ENCODE peak calls at places on chromosomes 6 and 20, in four cellular contexts. J, C, Z and R are unnamed samples.

GRCh38 chr6:168699631-168700315 is 258.8 kb downstream of the SMOC2 start:
- DNase-seq in C (no peak), Z (no peak), J (no peak), R (no peak)

GRCh38 chr20:3238616-3239025 is 369 bp downstream of the SLC4A11 start:
- DNase-seq in J (no peak), C (no peak), Z (no peak), R (no peak)

GRCh38 chr20:3248167-3248992 is 9.4 kb upstream of the SLC4A11 start:
- DNase-seq in C (peak; percentile 35), J (no peak), Z (no peak), R (no peak)

GRCh38 chr6:44487611-44488010 is 100.1 kb downstream of the CDC5L start:
- DNase-seq in Z (no peak), J (no peak), C (no peak), R (no peak)

GRCh38 chr6:122798099-122798641 is 9.1 kb downstream of the SMPDL3A start:
- DNase-seq in J (peak; percentile 83), Z (peak; percentile 92), C (no peak), R (no peak)

GRCh38 chr20:31605902-31606677 is 1.0 kb downstream of the ID1 start:
- DNase-seq in Z (peak; percentile 47), J (no peak), C (peak; percentile 43), R (no peak)

GRCh38 chr20:44601801-44602204 is 19.4 kb downstream of the PKIG start:
- DNase-seq in C (no peak), Z (no peak), J (no peak), R (no peak)

GRCh38 chr6:105651969-105652368 is 249.1 kb upstream of the PREP start:
- DNase-seq in C (no peak), J (no peak), Z (no peak), R (no peak)

GRCh38 chr6:75757295-75757694 is 8.3 kb downstream of the MYO6 start:
- DNase-seq in C (no peak), Z (no peak), J (no peak), R (no peak)

GRCh38 chr6:12296255-12296573 is 6.1 kb downstream of the EDN1 start:
- DNase-seq in J (no peak), Z (peak; percentile 73), C (no peak), R (no peak)

GRCh38 chr20:17665756-17666155 is 16.3 kb downstream of the RRBP1 start:
- DNase-seq in J (no peak), Z (no peak), C (no peak), R (no peak)

GRCh38 chr6:144797881-144798589 is 512.9 kb downstream of the UTRN start:
- DNase-seq in J (peak; percentile 77), Z (no peak), C (no peak), R (no peak)

GRCh38 chr20:19783966-19784401 is 25.9 kb downstream of the RIN2 start:
- DNase-seq in Z (peak; percentile 49), C (no peak), J (no peak), R (no peak)

GRCh38 chr6:121794630-121795029 is 359.2 kb downstream of the GJA1 start:
- DNase-seq in J (peak; percentile 60), Z (no peak), C (no peak), R (no peak)

GRCh38 chr6:1136415-1136774 is 175.5 kb upstream of the FOXQ1 start:
- DNase-seq in J (no peak), Z (no peak), C (no peak), R (no peak)

GRCh38 chr6:159797554-159797953 is 2.5 kb upstream of the PNLDC1 start:
- DNase-seq in Z (no peak), J (no peak), C (no peak), R (no peak)

GRCh38 chr6:35139924-35140524 is 1.1 kb downstream of the TCP11 start:
- DNase-seq in J (peak; percentile 50), Z (peak; percentile 64), C (peak; percentile 65), R (peak; percentile 32)

GRCh38 chr6:139698526-139699182 is 324.2 kb upstream of the CITED2 start:
- DNase-seq in Z (no peak), J (no peak), C (no peak), R (no peak)

GRCh38 chr6:32188381-32189081 is 1.5 kb downstream of the PBX2 start:
- DNase-seq in J (no peak), Z (no peak), C (no peak), R (no peak)

GRCh38 chr6:126016591-126016990 is 30.3 kb downstream of the TRMT11 start:
- DNase-seq in J (no peak), Z (no peak), C (no peak), R (no peak)

GRCh38 chr20:10387686-10388085 is 46.3 kb downstream of the MKKS start:
- DNase-seq in Z (no peak), J (no peak), C (no peak), R (no peak)

GRCh38 chr20:10385850-10386544 is 48.0 kb downstream of the MKKS start:
- DNase-seq in C (no peak), Z (no peak), J (no peak), R (no peak)

GRCh38 chr20:10390709-10391108 is 43.3 kb downstream of the MKKS start:
- DNase-seq in C (no peak), J (no peak), Z (no peak), R (no peak)

GRCh38 chr20:10388571-10388970 is 45.5 kb downstream of the MKKS start:
- DNase-seq in C (no peak), J (no peak), Z (no peak), R (no peak)
- TF ChIP-seq SRF in C (no peak), J (no peak), Z (no peak), R (no peak)

GRCh38 chr6:42045538-42046460 is 4.5 kb upstream of the TAF8 start:
- DNase-seq in C (peak; percentile 91), J (peak; percentile 33), Z (no peak), R (peak; percentile 62)
- TF ChIP-seq SP1 in C (peak; percentile 55), J (no peak), Z (no peak), R (no peak)

GRCh38 chr20:5000263-5001173 is 792 bp downstream of the SLC23A2 start:
- DNase-seq in C (peak; percentile 21), J (no peak), Z (peak; percentile 54), R (no peak)
- TF ChIP-seq SRF in C (no peak), J (no peak), Z (no peak), R (no peak)

DNA sequence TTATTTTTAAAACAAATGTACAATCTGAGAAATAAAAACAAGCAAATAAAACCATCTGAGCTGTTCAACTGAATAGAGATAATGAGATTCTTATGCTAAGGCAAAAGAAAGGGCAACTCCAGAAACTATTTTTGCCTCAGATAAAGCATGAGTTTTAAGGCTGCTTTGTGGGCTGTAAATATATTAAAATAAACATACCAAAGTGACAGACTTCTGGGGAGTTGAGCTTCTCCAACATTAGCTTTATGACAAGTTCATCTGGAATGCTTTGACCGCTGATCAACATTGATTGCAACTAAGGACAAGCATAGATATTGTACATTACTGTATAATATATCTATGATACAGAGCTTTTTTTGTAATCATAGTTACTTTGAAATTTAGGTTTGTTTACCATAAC is 19.3 kb downstream of the AK9 start:
- DNase-seq in C (no peak), Z (peak; percentile 10), J (no peak), R (no peak)
- TF ChIP-seq SP1 in C (no peak), Z (no peak), J (no peak), R (no peak)

DNA sequence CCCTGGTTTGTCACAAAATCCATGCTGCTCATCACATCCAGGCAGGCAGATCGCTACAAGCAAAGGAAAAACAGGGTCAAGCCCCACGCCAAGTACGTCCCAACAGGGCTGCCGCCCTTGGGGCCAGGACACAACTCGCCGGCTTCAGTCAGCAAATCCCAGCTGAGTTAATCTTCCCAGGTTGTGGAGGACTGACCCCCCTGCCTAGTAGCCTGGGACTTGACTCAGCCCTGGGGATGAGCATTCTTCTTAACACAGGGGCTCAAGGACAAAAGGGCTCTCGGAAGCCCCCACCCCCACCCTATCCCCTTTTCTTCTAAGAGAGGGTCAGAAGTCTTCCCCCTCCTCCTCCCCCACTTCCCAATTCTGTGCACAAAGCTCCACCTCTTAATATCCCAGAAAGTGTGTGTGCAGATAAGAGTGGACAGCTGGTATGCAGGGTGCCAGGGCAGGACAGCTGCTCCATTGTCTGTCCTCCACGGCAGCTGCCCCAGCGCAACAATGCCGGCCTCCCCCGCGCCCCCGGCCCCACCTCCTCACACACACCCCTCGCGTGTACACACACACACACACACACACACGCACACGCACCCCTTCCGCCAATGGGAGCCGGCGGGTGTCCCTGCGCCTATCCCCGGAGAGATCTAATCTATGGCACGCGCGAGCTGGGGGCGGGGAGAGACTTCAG is 4.5 kb downstream of the DLL1 start:
- DNase-seq in Z (no peak), C (peak; percentile 42), J (no peak), R (no peak)
- TF ChIP-seq SRF in Z (no peak), C (no peak), J (no peak), R (no peak)

GRCh38 chr6:131821408-131821807 is 13.6 kb downstream of the ENPP1 start:
- DNase-seq in C (no peak), Z (no peak), J (no peak), R (no peak)

GRCh38 chr6:131823276-131823902 is 15.6 kb downstream of the ENPP1 start:
- DNase-seq in Z (peak; percentile 79), C (no peak), J (no peak), R (no peak)

GRCh38 chr6:131822119-131822518 is 14.3 kb downstream of the ENPP1 start:
- DNase-seq in Z (no peak), C (no peak), J (no peak), R (no peak)

GRCh38 chr6:131816869-131817268 is 9.0 kb downstream of the ENPP1 start:
- DNase-seq in J (no peak), Z (no peak), C (no peak), R (no peak)

DNA sequence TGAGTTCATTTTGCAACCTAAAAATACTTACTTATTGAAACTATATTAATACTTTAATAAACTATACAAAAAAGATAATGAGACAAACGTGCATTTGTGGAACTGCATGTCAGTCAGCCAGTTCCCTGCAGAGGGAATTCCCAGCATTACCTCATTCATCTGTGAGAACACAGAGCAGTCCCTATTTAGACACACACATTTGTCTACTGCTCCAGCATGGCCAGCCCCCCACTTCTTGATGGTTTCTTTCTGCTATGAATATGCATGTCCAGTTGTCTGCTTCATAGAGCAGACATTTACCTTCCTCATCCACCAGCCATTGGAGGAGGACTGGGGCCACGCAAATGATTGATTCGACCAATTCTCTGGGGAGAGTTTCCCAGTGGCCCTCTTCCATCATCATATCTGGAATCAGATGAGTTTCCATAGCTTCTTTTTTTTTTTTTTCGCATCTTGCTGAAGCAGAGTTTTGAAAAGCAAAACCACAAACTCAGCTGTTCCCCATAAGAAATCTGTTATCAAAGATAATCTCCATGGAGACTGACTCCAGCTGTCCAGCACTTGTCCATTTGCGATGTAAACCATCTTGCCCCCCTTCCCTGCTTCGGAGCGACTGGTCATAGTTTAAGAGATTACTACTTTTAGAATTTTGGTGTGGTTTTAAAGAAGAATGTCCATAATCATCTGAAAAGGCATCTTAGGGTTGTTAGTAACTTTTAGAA is 11.8 kb downstream of the ENPP1 start:
- DNase-seq in C (no peak), J (no peak), Z (peak; percentile 25), R (no peak)
- TF ChIP-seq SP1 in C (no peak), J (no peak), Z (no peak), R (no peak)